ENCODE peak calls at places on chromosomes 7 and 10, in five cellular contexts. V is cardiac muscle cell; J is stimulated activated CD4-positive, alpha-beta T cell treated with anti-CD3 and anti-CD28 coated beads, Interleukin-15, amount 100 ng/mL, for 1 hour; K is stimulated activated naive CD4-positive, alpha-beta T cell treated with Interleukin-2 at 50 U/mL for 16 hours; L is naive B cell. X is an unnamed sample.

GRCh38 chr7:77205706-77206105 is 6.1 kb upstream of the FGL2 start:
- DNase-seq in V (no peak), J (no peak), K (no peak), L (no peak), X (no peak)

GRCh38 chr10:110717830-110718595 is 73.9 kb downstream of the RBM20 start:
- DNase-seq in V (no peak), J (no peak), K (no peak), L (peak; percentile 45), X (no peak)

GRCh38 chr7:77216233-77216632 is 16.6 kb upstream of the FGL2 start:
- DNase-seq in V (no peak), J (no peak), K (no peak), L (no peak), X (no peak)

GRCh38 chr10:94407668-94408067 is 5.3 kb downstream of the TBC1D12 start:
- DNase-seq in V (no peak), J (no peak), K (no peak), L (no peak), X (no peak)

GRCh38 chr7:264541-265191 is 25.3 kb upstream of the FOXL3 start:
- DNase-seq in V (no peak), J (no peak), K (no peak), L (no peak), X (no peak)

GRCh38 chr7:42315096-42315495 is 78.1 kb upstream of the GLI3 start:
- DNase-seq in V (no peak), J (no peak), K (no peak), L (no peak), X (no peak)

GRCh38 chr7:124208173-124208572 is 175.3 kb upstream of the TMEM229A start:
- DNase-seq in V (no peak), J (no peak), K (no peak), L (no peak), X (no peak)

GRCh38 chr7:106462365-106462859 is 177.6 kb upstream of the NAMPT start:
- DNase-seq in V (peak; percentile 72), J (no peak), K (no peak), L (peak; percentile 5), X (peak; percentile 21)

GRCh38 chr7:112926018-112926417 is 135.8 kb upstream of the TMEM168 start:
- DNase-seq in V (no peak), J (no peak), K (no peak), L (no peak), X (no peak)

GRCh38 chr10:6218692-6219493 is 16.2 kb downstream of the PFKFB3 start:
- DNase-seq in V (peak; percentile 76), J (no peak), K (no peak), L (no peak), X (no peak)

GRCh38 chr10:58178811-58179210 is 88.9 kb downstream of the IPMK start:
- DNase-seq in V (peak; percentile 15), J (no peak), K (no peak), L (no peak), X (no peak)

GRCh38 chr7:45027774-45028114 is 27.7 kb downstream of the CCM2 start:
- DNase-seq in V (no peak), J (no peak), K (no peak), L (no peak), X (no peak)

GRCh38 chr7:8208661-8209060 is 53.3 kb downstream of the ICA1 start:
- DNase-seq in V (no peak), J (no peak), K (no peak), L (no peak), X (no peak)

GRCh38 chr10:26802527-26802926 is 58.2 kb downstream of the ABI1 start:
- DNase-seq in V (no peak), J (no peak), K (no peak), L (no peak), X (no peak)

GRCh38 chr10:22986771-22987542 is 59.1 kb downstream of the ARMC3 start:
- DNase-seq in V (peak; percentile 67), J (no peak), K (no peak), L (peak; percentile 25), X (peak; percentile 24)

GRCh38 chr7:124413029-124413428 is 352.6 kb downstream of the GPR37 start:
- DNase-seq in V (no peak), J (no peak), K (no peak), L (no peak), X (no peak)

GRCh38 chr7:157022681-157023588 is 12.5 kb upstream of the MNX1 start:
- DNase-seq in V (no peak), J (no peak), K (no peak), L (no peak), X (no peak)

GRCh38 chr10:3687510-3688081 is 97.4 kb downstream of the KLF6 start:
- DNase-seq in V (no peak), J (no peak), K (no peak), L (no peak), X (no peak)

GRCh38 chr10:116880716-116881440 is 31.6 kb downstream of the ENO4 start:
- DNase-seq in V (peak; percentile 13), J (no peak), K (no peak), L (no peak), X (no peak)

GRCh38 chr7:22280031-22280430 is 76.9 kb downstream of the RAPGEF5 start:
- DNase-seq in V (no peak), J (no peak), K (no peak), L (no peak), X (no peak)

GRCh38 chr7:85097844-85098243 is 89.0 kb downstream of the SEMA3D start:
- DNase-seq in V (no peak), J (no peak), K (no peak), L (no peak), X (no peak)

GRCh38 chr10:12922117-12922900 is 79.2 kb downstream of the CCDC3 start:
- DNase-seq in V (no peak), J (no peak), K (no peak), L (no peak), X (no peak)

GRCh38 chr10:36574212-36574611 is 551.2 kb upstream of the ANKRD30A start:
- DNase-seq in V (peak; percentile 31), J (no peak), K (no peak), L (no peak), X (no peak)

GRCh38 chr7:55127622-55128081 is 108.8 kb downstream of the EGFR start:
- DNase-seq in V (peak; percentile 87), J (no peak), K (no peak), L (no peak), X (no peak)

GRCh38 chr10:121442086-121442485 is 156.2 kb downstream of the FGFR2 start:
- DNase-seq in V (no peak), J (no peak), K (no peak), L (no peak), X (no peak)

GRCh38 chr10:61786728-61787127 is 114.8 kb upstream of the ARID5B start:
- DNase-seq in V (peak; percentile 77), J (no peak), K (no peak), L (no peak), X (peak; percentile 46)

GRCh38 chr7:101792051-101792651 is 25.3 kb upstream of the CUX1 start:
- DNase-seq in V (peak; percentile 87), J (no peak), K (no peak), L (no peak), X (no peak)

GRCh38 chr10:21517134-21517982 is 8.1 kb downstream of the SKIDA1 start:
- DNase-seq in V (peak; percentile 72), J (peak; percentile 19), K (no peak), L (peak; percentile 28), X (no peak)

GRCh38 chr7:105589221-105590077 is 8.2 kb upstream of the EFCAB10 start:
- DNase-seq in V (peak; percentile 85), J (no peak), K (peak; percentile 30), L (peak; percentile 39), X (peak; percentile 30)

GRCh38 chr10:25049966-25050365 is 33.6 kb downstream of the THNSL1 start:
- DNase-seq in V (peak; percentile 38), J (no peak), K (no peak), L (no peak), X (no peak)

GRCh38 chr10:18238875-18239485 is 98.8 kb downstream of the CACNB2 start:
- DNase-seq in V (peak; percentile 66), J (no peak), K (no peak), L (no peak), X (no peak)